ENCODE peak calls at places on chromosomes 13 and 19, in six cellular contexts. O, J, D, Z, N and M are unnamed samples.

GRCh38 chr19:35357867-35358573 is at the start of gene FFAR3:
- DNase-seq in O (peak; percentile 56), D (no peak), N (peak; percentile 29), Z (no peak), J (no peak), M (peak; percentile 59)

GRCh38 chr13:46759861-46760260 is 37.1 kb downstream of the ESD start:
- DNase-seq in O (peak; percentile 37), J (peak; percentile 66), Z (no peak), N (no peak), D (no peak), M (peak; percentile 36)

GRCh38 chr13:97324115-97324514 is 102.0 kb downstream of the MBNL2 start:
- DNase-seq in O (no peak), N (no peak), D (no peak), Z (no peak), J (no peak), M (no peak)

GRCh38 chr19:19531951-19532805 is 3.5 kb downstream of the YJEFN3 start:
- DNase-seq in D (peak; percentile 86), Z (peak; percentile 91), N (peak; percentile 74), J (peak; percentile 85), O (peak; percentile 44), M (peak; percentile 65)

GRCh38 chr19:475360-475759 is 14.5 kb upstream of the SHC2 start:
- DNase-seq in J (no peak), O (no peak), N (no peak), Z (no peak), D (no peak), M (no peak)

GRCh38 chr19:38209671-38210457 is 14.2 kb downstream of the DPF1 start:
- DNase-seq in N (peak; percentile 75), Z (peak; percentile 70), O (peak; percentile 46), D (peak; percentile 84), J (peak; percentile 56), M (peak; percentile 38)

GRCh38 chr19:58304255-58304654 is 922 bp upstream of the ERVK3-1 start:
- DNase-seq in D (no peak), Z (no peak), O (no peak), J (no peak), N (no peak), M (no peak)

GRCh38 chr19:56153507-56153906 is 12.4 kb downstream of the ZNF444 start:
- DNase-seq in Z (no peak), D (no peak), N (no peak), O (no peak), J (no peak), M (no peak)

GRCh38 chr13:67238277-67238859 is 8.2 kb upstream of the PCDH9 start:
- DNase-seq in N (no peak), D (no peak), Z (no peak), J (no peak), O (peak; percentile 32), M (peak; percentile 75)

GRCh38 chr13:45446181-45446580 is 18.6 kb upstream of the COG3 start:
- DNase-seq in O (peak; percentile 75), N (no peak), J (no peak), D (no peak), Z (no peak), M (peak; percentile 12)

GRCh38 chr19:28981994-28982393 is 231.0 kb downstream of the UQCRFS1 start:
- DNase-seq in O (no peak), D (no peak), N (no peak), J (no peak), Z (no peak), M (no peak)

GRCh38 chr19:28980236-28980868 is 232.6 kb downstream of the UQCRFS1 start:
- DNase-seq in Z (no peak), D (no peak), N (no peak), O (peak; percentile 61), J (no peak), M (peak; percentile 49)

GRCh38 chr19:28972144-28972543 is 240.8 kb downstream of the UQCRFS1 start:
- DNase-seq in Z (no peak), N (no peak), D (no peak), J (no peak), O (no peak), M (no peak)

DNA sequence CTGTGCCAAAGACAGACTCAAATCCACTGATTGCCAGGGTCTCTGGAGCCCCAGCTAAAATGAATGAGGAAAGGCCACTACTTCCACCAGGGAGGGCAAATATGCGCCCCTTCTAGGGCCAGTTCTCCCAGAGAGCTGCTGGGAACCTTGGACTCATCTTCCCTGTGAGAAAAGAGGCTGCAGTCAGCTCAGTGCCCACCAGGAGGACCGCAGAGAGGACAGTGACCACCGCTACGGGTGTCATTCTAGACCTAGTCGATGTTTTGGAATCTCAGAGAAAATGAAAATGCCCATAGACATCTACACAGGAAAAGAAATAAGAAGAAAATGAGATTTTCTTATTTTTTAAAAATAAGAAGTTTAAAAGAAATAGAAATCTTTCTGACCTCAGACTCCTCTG is 235.1 kb downstream of the UQCRFS1 start:
- DNase-seq in J (no peak), D (no peak), Z (no peak), N (no peak), O (no peak), M (no peak)
- TF ChIP-seq CTCF in J (no peak), D (no peak), Z (no peak), N (no peak), O (peak; percentile 36), M (peak; percentile 26)

DNA sequence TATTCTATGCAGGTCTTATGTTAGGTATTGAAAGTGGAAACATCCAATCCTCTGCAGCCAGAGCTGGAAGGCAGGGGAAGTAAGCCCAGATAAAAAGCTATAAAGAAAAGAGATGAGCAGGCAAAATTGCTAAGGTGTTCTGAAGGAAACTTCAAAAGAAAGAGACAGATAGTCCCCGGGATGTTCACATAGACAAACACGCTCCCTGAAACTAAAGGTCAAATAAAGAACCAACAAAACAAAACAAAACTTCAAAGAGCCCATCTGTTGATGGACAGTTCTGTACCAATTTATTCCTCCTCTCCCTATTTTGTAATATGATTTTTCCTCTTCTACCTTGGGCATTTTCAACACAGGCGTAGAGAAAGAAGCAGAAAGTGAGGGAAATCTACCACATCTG is 11.3 kb upstream of the NDFIP2 start:
- DNase-seq in Z (no peak), O (no peak), D (no peak), J (no peak), N (no peak), M (no peak)
- H3K4me3 ChIP-seq in Z (no peak overlapping the region), O (no peak overlapping the region), D (no peak overlapping the region), J (no peak overlapping the region), N (no peak overlapping the region), M (no peak overlapping the region)

GRCh38 chr19:6393074-6393981 is at the start of gene GTF2F1:
- DNase-seq in N (peak; percentile 96), J (peak; percentile 94), Z (peak; percentile 96), O (peak; percentile 95), D (peak; percentile 98), M (peak; percentile 97)
- TF ChIP-seq CTCF in N (peak; percentile 30), J (no peak), Z (peak; percentile 21), O (peak; percentile 17), D (no peak), M (peak; percentile 33)

DNA sequence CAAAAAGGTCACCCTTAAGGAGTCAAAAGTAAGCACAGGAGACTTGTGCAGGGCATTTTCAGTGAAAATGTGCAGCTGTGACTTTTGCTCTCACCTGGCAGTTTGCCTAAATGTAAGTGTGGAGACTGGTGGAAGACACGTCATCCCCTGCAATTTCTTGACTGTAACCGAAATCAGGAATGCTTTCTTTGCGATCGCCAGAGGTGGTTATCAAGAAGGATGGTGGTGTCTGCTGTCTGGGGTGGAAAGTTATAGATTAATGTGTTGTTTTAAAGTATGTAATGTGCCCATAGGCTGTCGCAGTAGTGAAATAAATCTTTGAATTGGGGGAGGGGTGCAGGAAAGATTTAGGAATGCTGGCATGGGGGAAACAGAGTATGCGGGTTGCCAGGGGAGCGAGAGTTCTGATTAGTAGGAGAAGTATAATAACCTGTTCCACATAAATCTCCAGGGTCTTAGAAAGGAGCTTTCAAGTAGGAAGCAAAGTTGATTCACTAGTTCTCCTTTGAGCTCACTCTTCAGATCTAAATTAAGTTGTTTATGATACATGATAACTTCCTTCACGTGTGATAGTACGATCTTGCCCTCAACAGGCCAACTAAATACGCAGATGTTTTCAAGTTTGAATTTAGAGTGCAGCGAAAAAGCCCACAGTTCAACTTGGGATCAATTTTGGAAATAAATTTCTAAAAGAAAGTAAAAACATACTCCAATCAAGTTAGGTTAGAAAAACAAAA is 1520.0 kb upstream of the SLC10A2 start:
- DNase-seq in O (no peak), Z (no peak), D (no peak), J (peak; percentile 57), N (no peak), M (peak; percentile 76)
- H3K4me3 ChIP-seq in O (no peak overlapping the region), Z (no peak overlapping the region), D (no peak overlapping the region), J (peak overlapping the region; percentile 5), N (no peak overlapping the region), M (no peak overlapping the region)

GRCh38 chr19:29478578-29479565 is 46.9 kb upstream of the VSTM2B start:
- DNase-seq in J (no peak), O (peak; percentile 8), Z (no peak), D (no peak), N (no peak), M (no peak)
- TF ChIP-seq CTCF in J (no peak), O (peak; percentile 46), Z (peak; percentile 28), D (no peak), N (peak; percentile 47), M (no peak)

GRCh38 chr19:48394331-48395169 is 1.1 kb downstream of the GRIN2D start:
- DNase-seq in N (no peak), J (no peak), Z (no peak), D (no peak), O (no peak), M (no peak)
- H3K4me3 ChIP-seq in N (no peak overlapping the region), J (no peak overlapping the region), Z (no peak overlapping the region), D (no peak overlapping the region), O (peak overlapping the region; percentile 45), M (no peak overlapping the region)

GRCh38 chr13:81929988-81930387 is 1589.1 kb upstream of the SPRY2 start:
- DNase-seq in O (no peak), Z (no peak), J (no peak), N (no peak), D (no peak), M (peak; percentile 1)

DNA sequence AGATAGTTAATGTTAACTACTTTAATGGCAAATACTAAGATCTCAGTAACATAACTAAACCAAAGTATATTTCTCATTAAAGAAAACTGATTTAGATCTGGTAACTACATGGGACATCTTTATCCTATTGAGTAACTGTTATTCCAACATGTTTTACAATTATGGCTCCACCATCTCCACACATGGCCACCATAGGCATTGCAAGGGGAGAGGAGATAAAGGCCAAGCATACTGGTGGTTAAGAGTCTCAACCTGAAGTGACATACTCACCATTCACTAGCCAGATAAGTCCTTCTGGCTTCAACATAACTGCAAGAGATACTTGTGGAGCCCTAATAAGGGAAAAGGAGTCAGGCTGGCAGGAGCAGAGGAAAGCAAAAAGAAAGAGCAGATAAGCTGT is 1586.4 kb upstream of the SPRY2 start:
- DNase-seq in Z (no peak), N (no peak), J (no peak), O (no peak), D (no peak), M (no peak)
- TF ChIP-seq CTCF in Z (no peak), N (no peak), J (no peak), O (no peak), D (no peak), M (no peak)

DNA sequence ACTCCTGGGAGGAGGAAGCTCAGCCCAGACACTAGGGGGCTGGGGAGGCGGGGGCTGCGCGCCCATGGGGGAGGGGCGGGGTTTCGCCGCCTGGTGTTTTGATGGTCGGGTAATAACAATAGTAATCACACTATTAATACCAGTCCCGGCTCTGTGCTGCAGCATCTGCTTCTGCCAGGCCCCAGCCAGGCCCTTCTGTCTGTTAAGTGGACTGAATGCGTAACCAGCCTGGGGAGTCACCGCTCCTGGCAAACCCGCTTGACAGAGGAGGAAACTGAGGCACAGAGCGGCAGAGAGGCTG is 8.7 kb downstream of the NPAS1 start:
- DNase-seq in N (no peak), J (no peak), O (no peak), D (no peak), Z (no peak), M (no peak)
- H3K4me3 ChIP-seq in N (no peak overlapping the region), J (no peak overlapping the region), O (no peak overlapping the region), D (no peak overlapping the region), Z (no peak overlapping the region), M (no peak overlapping the region)

GRCh38 chr19:4501005-4501591 is 17.2 kb downstream of the PLIN4 start:
- DNase-seq in N (no peak), J (no peak), D (no peak), Z (no peak), O (no peak), M (no peak)
- TF ChIP-seq CTCF in N (no peak), J (no peak), D (no peak), Z (no peak), O (no peak), M (no peak)